ENCODE peak calls at places on chromosomes 4 and X, in six cellular contexts. One of them, this sample, is unnamed.

GRCh38 chrX:154321624-154322023 is 26.0 kb downstream of the TKTL1 start:
- DNase-seq in kidney glomerular epithelial cell: no peak
- DNase-seq in HCT116: no peak
- DNase-seq in NCI-H774: no peak
- DNase-seq in stimulated activated CD8-positive, alpha-beta memory T cell treated with anti-CD3 and anti-CD28 coated beads, Interleukin-15, amount 100 ng/mL, for 1 hour: no peak
- DNase-seq in activated CD4-positive, alpha-beta memory T cell treated with anti-CD3 and anti-CD28 coated beads, Interleukin-2, amount 10 ng/mL, durations not matched to agents 7 days and 5 days: no peak
- DNase-seq in this sample: no peak

GRCh38 chr4:151415978-151416377 is 7.0 kb downstream of the FHIP1A start:
- DNase-seq in kidney glomerular epithelial cell: peak; percentile 68
- DNase-seq in HCT116: no peak
- DNase-seq in NCI-H774: no peak
- DNase-seq in stimulated activated CD8-positive, alpha-beta memory T cell treated with anti-CD3 and anti-CD28 coated beads, Interleukin-15, amount 100 ng/mL, for 1 hour: no peak
- DNase-seq in activated CD4-positive, alpha-beta memory T cell treated with anti-CD3 and anti-CD28 coated beads, Interleukin-2, amount 10 ng/mL, durations not matched to agents 7 days and 5 days: no peak
- DNase-seq in this sample: no peak

GRCh38 chr4:154779362-154779947 is 1.6 kb upstream of the RBM46 start:
- DNase-seq in kidney glomerular epithelial cell: peak; percentile 45
- DNase-seq in HCT116: peak; percentile 35
- DNase-seq in NCI-H774: no peak
- DNase-seq in stimulated activated CD8-positive, alpha-beta memory T cell treated with anti-CD3 and anti-CD28 coated beads, Interleukin-15, amount 100 ng/mL, for 1 hour: no peak
- DNase-seq in activated CD4-positive, alpha-beta memory T cell treated with anti-CD3 and anti-CD28 coated beads, Interleukin-2, amount 10 ng/mL, durations not matched to agents 7 days and 5 days: no peak
- DNase-seq in this sample: no peak

GRCh38 chr4:100311181-100311580 is 120.9 kb upstream of the DDIT4L start:
- DNase-seq in kidney glomerular epithelial cell: no peak
- DNase-seq in HCT116: peak; percentile 21
- DNase-seq in NCI-H774: no peak
- DNase-seq in stimulated activated CD8-positive, alpha-beta memory T cell treated with anti-CD3 and anti-CD28 coated beads, Interleukin-15, amount 100 ng/mL, for 1 hour: no peak
- DNase-seq in activated CD4-positive, alpha-beta memory T cell treated with anti-CD3 and anti-CD28 coated beads, Interleukin-2, amount 10 ng/mL, durations not matched to agents 7 days and 5 days: no peak
- DNase-seq in this sample: no peak

GRCh38 chrX:22365460-22365859 is 92.7 kb downstream of the CBLL2 start:
- DNase-seq in kidney glomerular epithelial cell: peak; percentile 25
- DNase-seq in HCT116: peak; percentile 86
- DNase-seq in NCI-H774: no peak
- DNase-seq in stimulated activated CD8-positive, alpha-beta memory T cell treated with anti-CD3 and anti-CD28 coated beads, Interleukin-15, amount 100 ng/mL, for 1 hour: no peak
- DNase-seq in activated CD4-positive, alpha-beta memory T cell treated with anti-CD3 and anti-CD28 coated beads, Interleukin-2, amount 10 ng/mL, durations not matched to agents 7 days and 5 days: no peak
- DNase-seq in this sample: no peak

GRCh38 chrX:9644335-9644734 is 121.3 kb downstream of the GPR143 start:
- DNase-seq in kidney glomerular epithelial cell: no peak
- DNase-seq in HCT116: no peak
- DNase-seq in NCI-H774: no peak
- DNase-seq in stimulated activated CD8-positive, alpha-beta memory T cell treated with anti-CD3 and anti-CD28 coated beads, Interleukin-15, amount 100 ng/mL, for 1 hour: no peak
- DNase-seq in activated CD4-positive, alpha-beta memory T cell treated with anti-CD3 and anti-CD28 coated beads, Interleukin-2, amount 10 ng/mL, durations not matched to agents 7 days and 5 days: peak; percentile 64
- DNase-seq in this sample: no peak

GRCh38 chrX:137427813-137428212 is 138.1 kb upstream of the ZIC3 start:
- DNase-seq in kidney glomerular epithelial cell: no peak
- DNase-seq in HCT116: no peak
- DNase-seq in NCI-H774: no peak
- DNase-seq in stimulated activated CD8-positive, alpha-beta memory T cell treated with anti-CD3 and anti-CD28 coated beads, Interleukin-15, amount 100 ng/mL, for 1 hour: no peak
- DNase-seq in activated CD4-positive, alpha-beta memory T cell treated with anti-CD3 and anti-CD28 coated beads, Interleukin-2, amount 10 ng/mL, durations not matched to agents 7 days and 5 days: no peak
- DNase-seq in this sample: no peak

GRCh38 chrX:3345281-3346081 is 971 bp downstream of the MXRA5 start:
- DNase-seq in kidney glomerular epithelial cell: peak; percentile 3
- DNase-seq in HCT116: no peak
- DNase-seq in NCI-H774: no peak
- DNase-seq in stimulated activated CD8-positive, alpha-beta memory T cell treated with anti-CD3 and anti-CD28 coated beads, Interleukin-15, amount 100 ng/mL, for 1 hour: no peak
- DNase-seq in activated CD4-positive, alpha-beta memory T cell treated with anti-CD3 and anti-CD28 coated beads, Interleukin-2, amount 10 ng/mL, durations not matched to agents 7 days and 5 days: no peak
- DNase-seq in this sample: no peak

GRCh38 chr4:147791341-147791740 is 59.5 kb downstream of the ARHGAP10 start:
- DNase-seq in kidney glomerular epithelial cell: no peak
- DNase-seq in HCT116: no peak
- DNase-seq in NCI-H774: no peak
- DNase-seq in stimulated activated CD8-positive, alpha-beta memory T cell treated with anti-CD3 and anti-CD28 coated beads, Interleukin-15, amount 100 ng/mL, for 1 hour: no peak
- DNase-seq in activated CD4-positive, alpha-beta memory T cell treated with anti-CD3 and anti-CD28 coated beads, Interleukin-2, amount 10 ng/mL, durations not matched to agents 7 days and 5 days: no peak
- DNase-seq in this sample: no peak

GRCh38 chrX:7146703-7147430 is 645 bp upstream of the STS start:
- DNase-seq in kidney glomerular epithelial cell: no peak
- DNase-seq in HCT116: no peak
- DNase-seq in NCI-H774: no peak
- DNase-seq in stimulated activated CD8-positive, alpha-beta memory T cell treated with anti-CD3 and anti-CD28 coated beads, Interleukin-15, amount 100 ng/mL, for 1 hour: no peak
- DNase-seq in activated CD4-positive, alpha-beta memory T cell treated with anti-CD3 and anti-CD28 coated beads, Interleukin-2, amount 10 ng/mL, durations not matched to agents 7 days and 5 days: peak; percentile 19
- DNase-seq in this sample: no peak

GRCh38 chrX:30196322-30196721 is 19.0 kb upstream of the MAGEB2 start:
- DNase-seq in kidney glomerular epithelial cell: peak; percentile 0
- DNase-seq in HCT116: peak; percentile 7
- DNase-seq in NCI-H774: no peak
- DNase-seq in stimulated activated CD8-positive, alpha-beta memory T cell treated with anti-CD3 and anti-CD28 coated beads, Interleukin-15, amount 100 ng/mL, for 1 hour: no peak
- DNase-seq in activated CD4-positive, alpha-beta memory T cell treated with anti-CD3 and anti-CD28 coated beads, Interleukin-2, amount 10 ng/mL, durations not matched to agents 7 days and 5 days: no peak
- DNase-seq in this sample: no peak

GRCh38 chr4:142883433-142883832 is 37.3 kb upstream of the INPP4B start:
- DNase-seq in kidney glomerular epithelial cell: no peak
- DNase-seq in HCT116: peak; percentile 12
- DNase-seq in NCI-H774: no peak
- DNase-seq in stimulated activated CD8-positive, alpha-beta memory T cell treated with anti-CD3 and anti-CD28 coated beads, Interleukin-15, amount 100 ng/mL, for 1 hour: no peak
- DNase-seq in activated CD4-positive, alpha-beta memory T cell treated with anti-CD3 and anti-CD28 coated beads, Interleukin-2, amount 10 ng/mL, durations not matched to agents 7 days and 5 days: no peak
- DNase-seq in this sample: no peak

GRCh38 chr4:142278171-142278570 is 567.9 kb downstream of the INPP4B start:
- DNase-seq in kidney glomerular epithelial cell: no peak
- DNase-seq in HCT116: no peak
- DNase-seq in NCI-H774: no peak
- DNase-seq in stimulated activated CD8-positive, alpha-beta memory T cell treated with anti-CD3 and anti-CD28 coated beads, Interleukin-15, amount 100 ng/mL, for 1 hour: no peak
- DNase-seq in activated CD4-positive, alpha-beta memory T cell treated with anti-CD3 and anti-CD28 coated beads, Interleukin-2, amount 10 ng/mL, durations not matched to agents 7 days and 5 days: no peak
- DNase-seq in this sample: no peak

GRCh38 chr4:3744901-3745300 is 21.3 kb upstream of the ADRA2C start:
- DNase-seq in kidney glomerular epithelial cell: no peak
- DNase-seq in HCT116: no peak
- DNase-seq in NCI-H774: no peak
- DNase-seq in stimulated activated CD8-positive, alpha-beta memory T cell treated with anti-CD3 and anti-CD28 coated beads, Interleukin-15, amount 100 ng/mL, for 1 hour: no peak
- DNase-seq in activated CD4-positive, alpha-beta memory T cell treated with anti-CD3 and anti-CD28 coated beads, Interleukin-2, amount 10 ng/mL, durations not matched to agents 7 days and 5 days: no peak
- DNase-seq in this sample: no peak

GRCh38 chr4:81030617-81031388 is at the start of gene BMP3:
- DNase-seq in kidney glomerular epithelial cell: peak; percentile 26
- DNase-seq in HCT116: no peak
- DNase-seq in NCI-H774: peak; percentile 40
- DNase-seq in stimulated activated CD8-positive, alpha-beta memory T cell treated with anti-CD3 and anti-CD28 coated beads, Interleukin-15, amount 100 ng/mL, for 1 hour: no peak
- DNase-seq in activated CD4-positive, alpha-beta memory T cell treated with anti-CD3 and anti-CD28 coated beads, Interleukin-2, amount 10 ng/mL, durations not matched to agents 7 days and 5 days: no peak
- DNase-seq in this sample: peak; percentile 79